ENCODE peak calls at places on chromosomes 13 and 19, in four cellular contexts. I is stimulated activated CD4-positive, alpha-beta T cell treated with anti-CD3 and anti-CD28 coated beads, Interleukin-1b, Interleukin-23, amount 100 ng/mL, for 1 hour; R is GM12865; D is T-helper 1 cell. J is an unnamed sample.

GRCh38 chr13:93882086-93882651 is 597.3 kb downstream of the DCT start:
- DNase-seq in I (no peak), R (no peak), D (no peak), J (no peak)

GRCh38 chr19:55980415-55980814 is 6.2 kb upstream of the NLRP5 start:
- DNase-seq in I (no peak), D (no peak), R (no peak), J (no peak)

GRCh38 chr19:27754700-27755099 is 1458.3 kb downstream of the UQCRFS1 start:
- DNase-seq in R (no peak), D (no peak), I (no peak), J (no peak)

GRCh38 chr13:33188093-33188882 is 97.3 kb downstream of the STARD13 start:
- DNase-seq in D (no peak), I (no peak), R (peak), J (no peak)

GRCh38 chr19:51111606-51112005 is 3.4 kb upstream of the CTU1 start:
- DNase-seq in D (no peak), R (no peak), I (no peak), J (no peak)

GRCh38 chr13:30796833-30797601 is 61.7 kb downstream of the ALOX5AP start:
- DNase-seq in R (peak), D (no peak), I (no peak), J (no peak)

GRCh38 chr13:112885782-112886268 is 83.2 kb upstream of the MCF2L start:
- DNase-seq in R (no peak), I (no peak), D (no peak), J (peak)

GRCh38 chr19:14559916-14560775 is 11.7 kb downstream of the NDUFB7 start:
- DNase-seq in D (no peak), R (no peak), I (no peak), J (no peak)

GRCh38 chr19:38841787-38842438 is 7.9 kb downstream of the HNRNPL start:
- DNase-seq in I (no peak), D (no peak), R (no peak), J (no peak)

GRCh38 chr19:3981736-3982681 is 3.3 kb downstream of the EEF2 start:
- DNase-seq in D (no peak), I (no peak), R (no peak), J (no peak)

GRCh38 chr19:10654610-10655456 is 687 bp downstream of the ILF3 start:
- DNase-seq in I (peak), D (peak), R (peak), J (no peak)

GRCh38 chr19:2294377-2295335 is 12.7 kb upstream of the PEAK3 start:
- DNase-seq in D (no peak), I (no peak), R (no peak), J (no peak)

GRCh38 chr13:99278199-99278598 is 20.0 kb upstream of the GPR18 start:
- DNase-seq in R (no peak), D (peak), I (no peak), J (no peak)

GRCh38 chr19:31138077-31138476 is 211.2 kb downstream of the TSHZ3 start:
- DNase-seq in D (no peak), I (no peak), R (no peak), J (no peak)

GRCh38 chr13:49443327-49443688 is 556 bp downstream of the CAB39L start:
- DNase-seq in D (no peak), R (peak), I (no peak), J (no peak)

GRCh38 chr19:13187419-13187818 is 37.2 kb downstream of the IER2 start:
- DNase-seq in I (no peak), R (no peak), D (no peak), J (no peak)

GRCh38 chr19:18856385-18857126 is 24.8 kb downstream of the UPF1 start:
- DNase-seq in D (no peak), I (no peak), R (no peak), J (no peak)

GRCh38 chr13:66805657-66806056 is 424.5 kb downstream of the PCDH9 start:
- DNase-seq in R (no peak), D (no peak), I (no peak), J (peak)

GRCh38 chr19:13210941-13211340 is 60.7 kb downstream of the IER2 start:
- DNase-seq in D (no peak), I (no peak), R (no peak), J (no peak)

GRCh38 chr13:26095846-26096245 is 44.0 kb upstream of the SHISA2 start:
- DNase-seq in I (no peak), D (no peak), R (no peak), J (no peak)

GRCh38 chr19:10677796-10678195 is 23.4 kb upstream of the QTRT1 start:
- DNase-seq in D (no peak), I (no peak), R (no peak), J (no peak)

GRCh38 chr13:48600374-48601364 is 53.1 kb upstream of the CYSLTR2 start:
- DNase-seq in D (no peak), I (no peak), R (no peak), J (peak)

GRCh38 chr13:41694902-41695301 is 237.6 kb downstream of the RGCC start:
- DNase-seq in I (no peak), R (peak), D (no peak), J (peak)

GRCh38 chr13:25214371-25215252 is 42.5 kb upstream of the AMER2 start:
- DNase-seq in I (no peak), D (no peak), R (no peak), J (no peak)

GRCh38 chr19:29671393-29672076 is 6.3 kb downstream of the PLEKHF1 start:
- DNase-seq in D (peak), I (peak), R (peak), J (no peak)

GRCh38 chr13:67119481-67119883 is 110.7 kb downstream of the PCDH9 start:
- DNase-seq in R (no peak), D (no peak), I (no peak), J (peak)

GRCh38 chr13:112114391-112114790 is 47.4 kb downstream of the SOX1 start:
- DNase-seq in R (no peak), D (no peak), I (no peak), J (no peak)

GRCh38 chr13:35767256-35767981 is 290.9 kb upstream of the MAB21L1 start:
- DNase-seq in D (no peak), I (no peak), R (no peak), J (no peak)

GRCh38 chr19:58581227-58582141 is 8.3 kb upstream of the MZF1 start:
- DNase-seq in D (peak), R (peak), I (peak), J (peak)

GRCh38 chr13:49428041-49428763 is 15.7 kb downstream of the CAB39L start:
- DNase-seq in R (no peak), I (no peak), D (no peak), J (no peak)

GRCh38 chr19:7928741-7929701 is 3.1 kb upstream of the CTXN1 start:
- DNase-seq in R (peak), I (peak), D (no peak), J (no peak)

GRCh38 chr13:110582421-110582954 is 21.0 kb upstream of the RAB20 start:
- DNase-seq in D (no peak), I (no peak), R (no peak), J (no peak)

GRCh38 chr13:67137044-67137735 is 92.9 kb downstream of the PCDH9 start:
- DNase-seq in R (no peak), D (no peak), I (no peak), J (no peak)

GRCh38 chr19:28883241-28883693 is 329.7 kb downstream of the UQCRFS1 start:
- DNase-seq in D (no peak), I (no peak), R (no peak), J (no peak)

GRCh38 chr13:113903361-113903760 is 39.5 kb upstream of the GAS6 start:
- DNase-seq in I (no peak), D (no peak), R (no peak), J (no peak)

GRCh38 chr19:39471756-39472536 is 8.7 kb upstream of the TIMM50 start:
- DNase-seq in R (no peak), I (no peak), D (no peak), J (no peak)

GRCh38 chr13:31179754-31180153 is 18.1 kb upstream of the HSPH1 start:
- DNase-seq in I (no peak), R (peak), D (no peak), J (no peak)